ENCODE peak calls at places on chromosome 17, in six cellular contexts. Z, A, W, S, L and F are unnamed samples.

GRCh38 chr17:42340691-42341127 is 47.5 kb downstream of the STAT3 start:
- DNase-seq in A (no peak), S (no peak), W (no peak), Z (no peak), L (no peak), F (no peak)

GRCh38 chr17:66087073-66087472 is 104.9 kb downstream of the CEP112 start:
- DNase-seq in L (no peak), Z (peak), A (no peak), W (no peak), S (no peak), F (no peak)

GRCh38 chr17:35236821-35237220 is 6.1 kb upstream of the SLFN5 start:
- DNase-seq in W (peak), L (no peak), S (no peak), A (no peak), Z (peak), F (no peak)

GRCh38 chr17:9360610-9361571 is 214.7 kb downstream of the STX8 start:
- DNase-seq in W (peak), L (no peak), A (peak), Z (peak), S (no peak), F (no peak)

GRCh38 chr17:70006159-70006558 is 68.9 kb upstream of the KCNJ16 start:
- DNase-seq in A (no peak), W (no peak), S (no peak), L (no peak), Z (peak), F (no peak)

GRCh38 chr17:59723041-59723440 is 15.6 kb downstream of the VMP1 start:
- DNase-seq in A (no peak), L (no peak), S (no peak), W (no peak), Z (no peak), F (no peak)

GRCh38 chr17:65953316-65954147 is 238.4 kb downstream of the CEP112 start:
- DNase-seq in W (no peak), A (no peak), Z (no peak), S (no peak), L (no peak), F (peak)

GRCh38 chr17:30316736-30317135 is 17.1 kb downstream of the TMIGD1 start:
- DNase-seq in S (no peak), W (no peak), A (no peak), L (no peak), Z (no peak), F (no peak)

GRCh38 chr17:82489117-82489516 is 30.4 kb upstream of the FOXK2 start:
- DNase-seq in Z (peak), S (no peak), L (no peak), W (no peak), A (no peak), F (no peak)

GRCh38 chr17:49741009-49741691 is 22.8 kb downstream of the FAM117A start:
- DNase-seq in W (peak), S (no peak), L (no peak), A (no peak), Z (peak), F (no peak)

GRCh38 chr17:62791235-62792121 is 16.6 kb downstream of the MARCHF10 start:
- DNase-seq in A (no peak), Z (peak), L (no peak), S (peak), W (peak), F (no peak)

GRCh38 chr17:70987867-70988340 is 818.6 kb downstream of the KCNJ2 start:
- DNase-seq in S (no peak), L (no peak), A (no peak), W (no peak), Z (peak), F (peak)

GRCh38 chr17:39208893-39209292 is 8.8 kb downstream of the RPL19 start:
- DNase-seq in L (no peak), A (no peak), Z (no peak), W (no peak), S (no peak), F (peak)

GRCh38 chr17:30323262-30323894 is 10.5 kb downstream of the TMIGD1 start:
- DNase-seq in W (no peak), S (no peak), Z (no peak), L (no peak), A (no peak), F (no peak)

GRCh38 chr17:65231662-65232335 is 94.6 kb downstream of the RGS9 start:
- DNase-seq in L (peak), S (peak), W (peak), Z (peak), A (peak), F (peak)

GRCh38 chr17:77445030-77445907 is 304.5 kb downstream of the SEC14L1 start:
- DNase-seq in Z (peak), W (no peak), S (no peak), L (no peak), A (no peak), F (no peak)

DNA sequence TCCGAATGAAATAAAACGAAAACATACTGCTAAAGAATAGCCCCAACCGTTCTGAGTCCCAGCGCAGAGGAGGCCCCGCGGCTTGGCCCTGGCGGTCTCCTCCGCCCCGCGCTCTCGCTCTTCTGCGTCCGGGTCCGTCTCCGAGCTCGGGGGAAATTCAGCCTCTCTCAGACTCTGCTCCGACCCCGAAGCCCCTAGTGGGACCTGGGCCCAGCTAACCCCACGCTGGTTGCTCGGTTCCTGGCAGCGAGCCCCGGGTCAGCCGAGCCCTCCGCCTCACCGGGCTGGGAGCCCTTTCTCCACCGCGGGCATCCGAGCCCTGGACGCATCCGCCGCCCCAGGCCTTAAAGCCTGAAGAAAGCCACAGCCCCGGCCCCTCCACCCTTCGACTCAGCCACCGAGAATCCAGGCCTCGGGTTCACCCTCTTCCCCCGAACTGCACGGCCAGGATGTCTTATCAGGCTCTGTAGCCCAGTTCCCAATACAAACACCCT is 1.2 kb downstream of the TBX2 start:
- DNase-seq in A (no peak), L (no peak), W (no peak), S (no peak), Z (peak), F (peak)
- TF ChIP-seq EZH2 in A (peak), L (no peak), W (no peak), S (no peak), Z (no peak), F (no peak)

GRCh38 chr17:53142890-53143289 is 679.8 kb upstream of the KIF2B start:
- DNase-seq in Z (no peak), L (no peak), A (peak), S (no peak), W (no peak), F (peak)
- H2AFZ ChIP-seq in Z (no peak), L (no peak), A (no peak), S (peak), W (no peak), F (peak)

DNA sequence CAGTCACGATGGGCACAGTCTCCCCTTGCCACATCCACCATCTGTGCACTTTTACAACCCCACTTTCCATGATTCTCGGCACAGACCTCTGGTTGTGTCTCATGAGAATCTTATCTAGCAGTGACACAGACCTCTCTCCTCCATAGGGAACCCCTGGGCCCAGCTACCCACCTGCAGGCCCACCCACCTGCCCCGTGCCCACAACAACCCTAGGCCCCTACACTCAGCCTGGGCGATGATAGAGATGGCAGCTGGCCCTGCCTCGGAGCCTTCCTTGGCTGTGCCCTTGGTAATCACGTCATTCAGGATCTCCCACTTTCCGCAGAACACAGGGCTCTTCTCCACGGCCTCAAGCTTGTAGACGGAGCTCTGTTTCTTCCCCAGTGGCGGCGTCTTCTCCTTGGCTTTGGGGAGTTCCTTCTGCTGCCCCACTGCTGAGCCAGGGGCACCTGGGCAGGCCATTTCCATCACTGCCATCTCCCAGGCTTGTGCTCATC is 26.5 kb downstream of the MAP3K14 start:
- DNase-seq in A (no peak), W (no peak), L (no peak), Z (no peak), S (no peak), F (no peak)
- TF ChIP-seq EZH2 in A (no peak), W (no peak), L (no peak), Z (no peak), S (no peak), F (no peak)

GRCh38 chr17:79407385-79407784 is 203.5 kb downstream of the RBFOX3 start:
- DNase-seq in L (no peak), A (no peak), S (no peak), W (no peak), Z (no peak), F (no peak)

GRCh38 chr17:79404136-79404911 is 206.5 kb downstream of the RBFOX3 start:
- DNase-seq in W (no peak), A (no peak), Z (no peak), S (no peak), L (no peak), F (no peak)

GRCh38 chr17:79408251-79408650 is 202.6 kb downstream of the RBFOX3 start:
- DNase-seq in Z (no peak), A (no peak), S (no peak), W (no peak), L (no peak), F (no peak)

GRCh38 chr17:79406316-79406715 is 204.5 kb downstream of the RBFOX3 start:
- DNase-seq in S (no peak), L (no peak), W (no peak), A (no peak), Z (no peak), F (no peak)

DNA sequence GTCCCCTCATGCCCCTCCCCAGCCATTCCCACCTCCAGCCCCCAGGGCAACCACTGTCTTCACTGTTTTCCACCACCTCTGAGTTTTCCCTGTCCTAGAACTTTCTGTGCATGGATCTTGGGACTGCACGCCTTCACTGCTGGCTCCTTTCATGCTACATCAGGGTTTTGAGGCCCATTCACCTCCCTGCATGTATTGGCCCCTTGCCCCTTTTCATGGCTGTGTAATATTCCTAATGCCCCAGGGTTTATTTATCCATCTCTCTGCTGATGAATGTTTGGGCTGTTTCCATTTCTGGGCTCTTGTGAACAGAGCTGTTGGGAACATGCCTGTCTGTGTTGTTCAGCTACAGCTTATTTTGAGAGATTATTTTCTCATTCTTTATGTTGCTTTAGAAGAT is 205.0 kb downstream of the RBFOX3 start:
- DNase-seq in Z (no peak), W (no peak), S (no peak), A (no peak), L (no peak), F (no peak)
- H2AFZ ChIP-seq in Z (no peak), W (no peak), S (no peak), A (no peak), L (no peak), F (no peak)

DNA sequence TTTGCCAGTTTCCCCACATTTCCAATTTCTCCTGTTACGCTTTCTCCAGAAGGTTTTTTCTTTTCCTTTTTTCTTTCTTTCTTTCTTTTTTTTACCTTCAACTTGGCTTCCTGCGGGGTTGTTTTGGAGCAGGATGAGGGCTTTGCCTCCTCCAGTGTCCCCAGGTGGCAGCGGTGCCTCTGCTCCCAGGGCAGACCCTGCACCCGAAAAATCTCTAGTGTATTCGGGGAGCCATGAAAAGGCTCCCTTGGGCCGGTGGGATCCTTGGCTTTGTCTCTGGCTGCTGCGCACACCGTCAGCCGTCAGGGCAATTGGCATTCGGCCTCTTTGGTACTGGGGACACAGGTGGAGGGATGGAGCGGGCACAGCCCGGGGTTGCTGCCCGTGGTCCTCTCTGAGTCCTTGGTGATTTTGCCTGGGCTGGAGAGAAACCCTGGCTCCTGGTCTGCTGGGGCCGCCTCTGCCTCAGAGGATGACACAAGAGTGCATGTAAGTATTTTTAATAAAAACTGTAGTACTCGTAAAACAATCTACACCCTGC is 846 bp downstream of the ITGB3 start:
- DNase-seq in S (no peak), A (no peak), W (no peak), Z (no peak), L (no peak), F (no peak)
- TF ChIP-seq EZH2 in S (no peak), A (no peak), W (no peak), Z (no peak), L (no peak), F (peak)